ENCODE peak calls at places on chromosomes 5 and 9, in ten cellular contexts. Q, B, W, Y, O, J, H, I, E and A are unnamed samples.

GRCh38 chr9:132350861-132351315 is 3.9 kb downstream of the SETX start:
- DNase-seq in I (no peak), H (no peak), Y (no peak), W (peak; percentile 49), E (no peak), O (no peak), B (no peak), Q (no peak), J (peak; percentile 70), A (peak; percentile 13)

GRCh38 chr5:157431544-157432200 is 28.3 kb upstream of the NIPAL4 start:
- DNase-seq in B (no peak), H (no peak), J (peak; percentile 64), E (peak; percentile 24), W (peak; percentile 38), Y (no peak), I (no peak), O (no peak), Q (peak; percentile 52), A (no peak)

GRCh38 chr5:137051165-137051564 is 448.0 kb downstream of the SPOCK1 start:
- DNase-seq in H (no peak), Y (no peak), W (no peak), E (no peak), O (no peak), I (no peak), J (no peak), B (no peak), Q (peak; percentile 36), A (no peak)

GRCh38 chr5:73019766-73020165 is 63.9 kb downstream of the FCHO2 start:
- DNase-seq in Q (no peak), B (no peak), Y (no peak), I (no peak), O (no peak), J (no peak), H (no peak), E (no peak), W (no peak), A (no peak)

GRCh38 chr5:177466861-177467260 is 6.6 kb downstream of the DBN1 start:
- DNase-seq in Y (no peak), O (no peak), I (no peak), B (no peak), Q (no peak), H (no peak), W (no peak), J (no peak), E (no peak), A (no peak)

GRCh38 chr5:78887384-78888118 is 97.6 kb downstream of the ARSB start:
- DNase-seq in J (peak; percentile 52), B (no peak), I (no peak), H (no peak), W (no peak), Q (no peak), Y (no peak), O (no peak), E (no peak), A (no peak)

GRCh38 chr5:173835131-173835530 is 53.0 kb upstream of the CPEB4 start:
- DNase-seq in W (no peak), O (peak; percentile 54), H (no peak), B (no peak), Q (no peak), E (no peak), I (no peak), Y (no peak), J (no peak), A (no peak)

GRCh38 chr9:21803674-21804048 is 1.2 kb downstream of the MTAP start:
- DNase-seq in Y (no peak), Q (no peak), I (no peak), B (no peak), W (no peak), J (no peak), E (no peak), H (no peak), O (no peak), A (no peak)

GRCh38 chr5:143645356-143645755 is 166.6 kb upstream of the HMHB1 start:
- DNase-seq in Y (no peak), W (no peak), J (no peak), O (no peak), H (no peak), B (no peak), I (no peak), Q (no peak), E (no peak), A (no peak)

GRCh38 chr9:81389569-81389993 is 299.8 kb downstream of the TLE1 start:
- DNase-seq in H (no peak), B (no peak), O (peak; percentile 63), I (no peak), W (no peak), Q (peak; percentile 21), E (no peak), Y (no peak), J (no peak), A (no peak)

GRCh38 chr5:59367791-59368394 is 525.6 kb downstream of the PDE4D start:
- DNase-seq in W (peak; percentile 64), I (peak; percentile 23), H (peak; percentile 39), E (peak; percentile 34), Y (no peak), Q (peak; percentile 49), J (peak; percentile 54), O (peak; percentile 46), B (no peak), A (no peak)

GRCh38 chr5:111299067-111299481 is 74.9 kb downstream of the CAMK4 start:
- DNase-seq in I (no peak), Y (no peak), Q (no peak), W (no peak), E (no peak), H (no peak), O (no peak), J (no peak), B (no peak), A (no peak)

GRCh38 chr5:87340716-87341115 is 72.0 kb downstream of the CCNH start:
- DNase-seq in J (no peak), Y (no peak), I (no peak), Q (no peak), O (no peak), H (peak; percentile 7), B (no peak), E (no peak), W (no peak), A (no peak)

GRCh38 chr5:141877478-141878185 is 578 bp downstream of the PCDH1 start:
- DNase-seq in O (no peak), W (peak; percentile 38), E (no peak), H (peak; percentile 54), B (peak; percentile 90), I (no peak), Y (peak; percentile 18), J (peak; percentile 48), Q (peak; percentile 54), A (no peak)

GRCh38 chr5:155872801-155873200 is 454.2 kb upstream of the SGCD start:
- DNase-seq in W (no peak), Y (no peak), J (no peak), H (no peak), I (no peak), E (no peak), Q (no peak), B (no peak), O (no peak), A (no peak)

GRCh38 chr5:171562822-171563221 is 143.4 kb downstream of the FGF18 start:
- DNase-seq in Q (no peak), E (no peak), B (no peak), J (no peak), W (no peak), I (no peak), Y (no peak), O (no peak), H (no peak), A (no peak)

GRCh38 chr9:37839491-37840461 is 39.2 kb downstream of the DCAF10 start:
- DNase-seq in W (no peak), Q (no peak), I (no peak), Y (no peak), H (peak; percentile 17), J (no peak), O (no peak), E (no peak), B (no peak), A (no peak)

GRCh38 chr9:91328186-91328585 is 33.5 kb downstream of the AUH start:
- DNase-seq in H (no peak), O (no peak), J (no peak), E (no peak), Y (no peak), W (no peak), B (no peak), Q (no peak), I (no peak), A (no peak)

GRCh38 chr9:114155263-114155966 is at the start of gene COL27A1:
- DNase-seq in W (peak; percentile 85), O (peak; percentile 86), J (peak; percentile 70), Y (peak; percentile 93), B (no peak), Q (peak; percentile 89), H (peak; percentile 97), E (peak; percentile 86), I (peak; percentile 79), A (peak; percentile 56)

GRCh38 chr5:112551437-112552018 is 132.5 kb upstream of the EPB41L4A start:
- DNase-seq in E (peak; percentile 48), Y (no peak), I (peak; percentile 27), H (peak; percentile 42), Q (peak; percentile 64), B (no peak), J (peak; percentile 64), O (no peak), W (peak; percentile 46), A (peak; percentile 14)

GRCh38 chr9:130981002-130981760 is 27.8 kb upstream of the LAMC3 start:
- DNase-seq in W (no peak), J (no peak), I (no peak), H (no peak), O (no peak), E (no peak), Y (no peak), Q (no peak), B (no peak), A (no peak)

GRCh38 chr9:132372177-132373095 is 17.6 kb upstream of the SETX start:
- DNase-seq in E (peak; percentile 73), Q (no peak), B (peak; percentile 45), O (peak; percentile 81), J (peak; percentile 35), I (no peak), W (no peak), H (peak; percentile 58), Y (no peak), A (no peak)

GRCh38 chr9:132546148-132547051 is 36.0 kb upstream of the BARHL1 start:
- DNase-seq in I (no peak), H (peak; percentile 96), B (no peak), W (no peak), E (peak; percentile 25), J (no peak), Y (peak; percentile 63), Q (peak; percentile 59), O (no peak), A (no peak)

GRCh38 chr5:34521628-34522290 is 134.4 kb upstream of the RAI14 start:
- DNase-seq in I (no peak), Y (no peak), H (no peak), W (no peak), E (no peak), Q (no peak), J (peak; percentile 2), O (no peak), B (no peak), A (no peak)

GRCh38 chr9:101376117-101376866 is 8.5 kb downstream of the BAAT start:
- DNase-seq in Q (no peak), O (no peak), B (no peak), E (peak; percentile 9), J (no peak), I (no peak), W (no peak), Y (no peak), H (no peak), A (no peak)

GRCh38 chr9:5532301-5532700 is 22.0 kb downstream of the PDCD1LG2 start:
- DNase-seq in Y (no peak), I (no peak), H (no peak), E (no peak), B (no peak), W (no peak), J (no peak), O (no peak), Q (no peak), A (no peak)

GRCh38 chr5:149349382-149349781 is 4.1 kb downstream of the GRPEL2 start:
- DNase-seq in I (no peak), J (no peak), H (no peak), W (no peak), O (no peak), Q (no peak), B (no peak), Y (no peak), E (no peak), A (no peak)

GRCh38 chr5:108556414-108556813 is 174.5 kb upstream of the FBXL17 start:
- DNase-seq in W (no peak), J (no peak), O (no peak), Q (no peak), H (peak; percentile 30), I (no peak), E (no peak), B (no peak), Y (no peak), A (no peak)